ENCODE peak calls at places on chromosomes 11 and 22, in four cellular contexts. M is heart right ventricle, Y is NCI-H1436, U is heart left ventricle. J is an unnamed sample.

GRCh38 chr11:12537778-12538401 is 136.3 kb upstream of the TEAD1 start:
- DNase-seq in M (no peak), Y (no peak), U (no peak), J (no peak)

GRCh38 chr22:40535642-40536041 is 100.9 kb downstream of the MRTFA start:
- DNase-seq in M (no peak), Y (no peak), U (no peak), J (no peak)

GRCh38 chr22:43734370-43735005 is 77.6 kb downstream of the EFCAB6 start:
- DNase-seq in M (no peak), Y (no peak), U (no peak), J (no peak)

GRCh38 chr11:45803981-45804805 is 756 bp upstream of the SLC35C1 start:
- DNase-seq in M (peak; percentile 76), Y (peak; percentile 26), U (peak; percentile 89), J (peak; percentile 88)

GRCh38 chr11:125128450-125128849 is 17.0 kb upstream of the TMEM218 start:
- DNase-seq in M (no peak), Y (no peak), U (no peak), J (no peak)

GRCh38 chr11:34158661-34159060 is 53.2 kb downstream of the NAT10 start:
- DNase-seq in M (no peak), Y (no peak), U (no peak), J (no peak)

GRCh38 chr11:97072420-97072819 is 682.6 kb downstream of the JRKL start:
- DNase-seq in M (no peak), Y (no peak), U (no peak), J (no peak)

GRCh38 chr11:111736191-111736590 is 30.0 kb downstream of the PPP2R1B start:
- DNase-seq in M (no peak), Y (no peak), U (no peak), J (no peak)

GRCh38 chr11:118790357-118791014 is 478 bp downstream of the DDX6 start:
- DNase-seq in M (peak; percentile 71), Y (peak; percentile 40), U (peak; percentile 63), J (peak; percentile 58)

GRCh38 chr22:19802001-19802880 is 41.7 kb downstream of the TBX1 start:
- DNase-seq in M (no peak), Y (no peak), U (no peak), J (peak; percentile 6)

GRCh38 chr11:63858628-63859550 is 20.0 kb downstream of the MARK2 start:
- DNase-seq in M (no peak), Y (no peak), U (peak; percentile 59), J (peak; percentile 27)

GRCh38 chr11:69655479-69656394 is 14.8 kb downstream of the CCND1 start:
- DNase-seq in M (no peak), Y (no peak), U (peak; percentile 19), J (no peak)

GRCh38 chr11:43574949-43575915 is 105.3 kb upstream of the HSD17B12 start:
- DNase-seq in M (no peak), Y (peak; percentile 20), U (peak; percentile 40), J (peak; percentile 21)

J was measured in left ventricle myocardium inferior.